ENCODE peak calls at places on chromosomes 1 and 21, in six cellular contexts. H is stimulated activated CD4-positive, alpha-beta T cell treated with anti-CD3 and anti-CD28 coated beads, Interleukin-4, amount 100 ng/mL, for 1 hour; Z is mesendoderm; F is retinal pigment epithelial cell; J is NCI-H69; C is stimulated activated naive CD4-positive, alpha-beta T cell. R is an unnamed sample.

GRCh38 chr1:64171797-64172281 is 31.6 kb upstream of the UBE2U start:
- DNase-seq in C (no peak), F (no peak), J (peak), Z (peak), H (no peak), R (no peak)

GRCh38 chr1:20486457-20487235 is 636 bp upstream of the CAMK2N1 start:
- DNase-seq in Z (peak), F (no peak), C (no peak), H (peak), J (peak), R (peak)

GRCh38 chr1:115524211-115524610 is 117.6 kb upstream of the VANGL1 start:
- DNase-seq in F (no peak), C (no peak), J (no peak), H (no peak), Z (no peak), R (no peak)

GRCh38 chr21:46252840-46253239 is 24.3 kb upstream of the LSS start:
- DNase-seq in H (no peak), F (no peak), Z (no peak), J (no peak), C (no peak), R (no peak)

GRCh38 chr1:5522605-5523145 is 469.6 kb downstream of the NPHP4 start:
- DNase-seq in H (no peak), F (no peak), J (no peak), C (no peak), Z (no peak), R (no peak)

GRCh38 chr1:162541619-162542141 is 19.8 kb upstream of the UAP1 start:
- DNase-seq in C (no peak), H (no peak), J (no peak), Z (no peak), F (peak), R (no peak)

GRCh38 chr1:151327903-151328674 is 873 bp upstream of the PI4KB start:
- DNase-seq in J (no peak), H (no peak), F (no peak), C (no peak), Z (peak), R (peak)

GRCh38 chr1:203374023-203374422 is 23.1 kb upstream of the FMOD start:
- DNase-seq in C (no peak), Z (no peak), F (no peak), H (no peak), J (no peak), R (no peak)

GRCh38 chr1:93758842-93759515 is 77.3 kb upstream of the BCAR3 start:
- DNase-seq in F (no peak), J (peak), C (no peak), H (no peak), Z (no peak), R (no peak)

GRCh38 chr1:164384262-164384661 is 174.7 kb upstream of the PBX1 start:
- DNase-seq in J (no peak), Z (no peak), C (no peak), H (no peak), F (no peak), R (no peak)

GRCh38 chr1:80869299-80869698 is 931.4 kb upstream of the ADGRL2 start:
- DNase-seq in J (no peak), Z (no peak), H (no peak), C (no peak), F (no peak), R (no peak)

GRCh38 chr1:227869281-227869842 is 53.9 kb downstream of the PRSS38 start:
- DNase-seq in J (no peak), H (no peak), Z (no peak), C (no peak), F (no peak), R (no peak)

GRCh38 chr1:246106342-246106763 is 400.7 kb downstream of the SMYD3 start:
- DNase-seq in C (no peak), Z (no peak), F (no peak), H (no peak), J (no peak), R (no peak)

GRCh38 chr1:186404454-186405051 is 28.9 kb downstream of the ODR4 start:
- DNase-seq in Z (peak), F (no peak), H (no peak), C (no peak), J (peak), R (peak)

GRCh38 chr1:156376146-156376545 is 7.1 kb downstream of the RHBG start:
- DNase-seq in F (no peak), Z (peak), C (no peak), H (no peak), J (no peak), R (no peak)

GRCh38 chr1:230356190-230356589 is 69.9 kb downstream of the PGBD5 start:
- DNase-seq in H (no peak), F (no peak), C (no peak), Z (no peak), J (no peak), R (no peak)

GRCh38 chr1:30868833-30869435 is 39.6 kb downstream of the SDC3 start:
- DNase-seq in Z (no peak), H (no peak), F (no peak), C (no peak), J (no peak), R (no peak)

GRCh38 chr1:33617451-33617850 is 145.0 kb downstream of the ZSCAN20 start:
- DNase-seq in Z (no peak), H (no peak), F (no peak), C (no peak), J (no peak), R (no peak)

GRCh38 chr1:158674302-158674701 is 12.2 kb downstream of the SPTA1 start:
- DNase-seq in J (no peak), F (no peak), H (no peak), Z (no peak), C (no peak), R (no peak)

GRCh38 chr1:170146861-170147260 is 1.1 kb downstream of the NTMT2 start:
- DNase-seq in C (no peak), J (peak), H (no peak), F (no peak), Z (no peak), R (no peak)

GRCh38 chr1:211831558-211832323 is 1.2 kb upstream of the LPGAT1 start:
- DNase-seq in J (peak), H (no peak), F (no peak), C (no peak), Z (peak), R (peak)

GRCh38 chr1:241156231-241156965 is 200.6 kb downstream of the RGS7 start:
- DNase-seq in Z (peak), F (peak), C (no peak), J (peak), H (no peak), R (peak)